ENCODE peak calls at places on chromosome 11, in ten cellular contexts. One of them, this sample, is unnamed.

GRCh38 chr11:92886243-92886905 is 83.1 kb upstream of the MTNR1B start:
- DNase-seq in stomach: no peak
- DNase-seq in RWPE2: no peak
- DNase-seq in upper lobe of right lung: no peak
- DNase-seq in PC-9: peak
- DNase-seq in left ventricle myocardium inferior: no peak
- DNase-seq in ovary: no peak
- DNase-seq in right cardiac atrium: no peak
- DNase-seq in psoas muscle: no peak
- DNase-seq in heart right ventricle: peak
- DNase-seq in this sample: no peak

GRCh38 chr11:69057236-69057635 is 8.5 kb downstream of the TPCN2 start:
- DNase-seq in stomach: no peak
- DNase-seq in RWPE2: no peak
- DNase-seq in upper lobe of right lung: no peak
- DNase-seq in PC-9: no peak
- DNase-seq in left ventricle myocardium inferior: no peak
- DNase-seq in ovary: no peak
- DNase-seq in right cardiac atrium: peak
- DNase-seq in psoas muscle: no peak
- DNase-seq in heart right ventricle: no peak
- DNase-seq in this sample: no peak

GRCh38 chr11:127624455-127624854 is 623.9 kb upstream of the KIRREL3 start:
- DNase-seq in stomach: no peak
- DNase-seq in RWPE2: no peak
- DNase-seq in upper lobe of right lung: no peak
- DNase-seq in PC-9: no peak
- DNase-seq in left ventricle myocardium inferior: peak
- DNase-seq in ovary: no peak
- DNase-seq in right cardiac atrium: peak
- DNase-seq in psoas muscle: no peak
- DNase-seq in heart right ventricle: peak
- DNase-seq in this sample: no peak

GRCh38 chr11:15117751-15118150 is 3.0 kb downstream of the INSC start:
- DNase-seq in stomach: no peak
- DNase-seq in RWPE2: no peak
- DNase-seq in upper lobe of right lung: no peak
- DNase-seq in PC-9: no peak
- DNase-seq in left ventricle myocardium inferior: no peak
- DNase-seq in ovary: no peak
- DNase-seq in right cardiac atrium: no peak
- DNase-seq in psoas muscle: no peak
- DNase-seq in heart right ventricle: no peak
- DNase-seq in this sample: no peak

GRCh38 chr11:12775955-12776354 is 101.7 kb downstream of the TEAD1 start:
- DNase-seq in stomach: no peak
- DNase-seq in RWPE2: no peak
- DNase-seq in upper lobe of right lung: no peak
- DNase-seq in PC-9: no peak
- DNase-seq in left ventricle myocardium inferior: no peak
- DNase-seq in ovary: no peak
- DNase-seq in right cardiac atrium: no peak
- DNase-seq in psoas muscle: no peak
- DNase-seq in heart right ventricle: no peak
- DNase-seq in this sample: no peak

GRCh38 chr11:128622137-128622523 is 34.8 kb upstream of the ETS1 start:
- DNase-seq in stomach: no peak
- DNase-seq in RWPE2: no peak
- DNase-seq in upper lobe of right lung: no peak
- DNase-seq in PC-9: no peak
- DNase-seq in left ventricle myocardium inferior: peak
- DNase-seq in ovary: no peak
- DNase-seq in right cardiac atrium: no peak
- DNase-seq in psoas muscle: peak
- DNase-seq in heart right ventricle: peak
- DNase-seq in this sample: no peak

GRCh38 chr11:63871962-63872832 is 33.3 kb downstream of the MARK2 start:
- DNase-seq in stomach: peak
- DNase-seq in RWPE2: peak
- DNase-seq in upper lobe of right lung: peak
- DNase-seq in PC-9: peak
- DNase-seq in left ventricle myocardium inferior: peak
- DNase-seq in ovary: peak
- DNase-seq in right cardiac atrium: peak
- DNase-seq in psoas muscle: peak
- DNase-seq in heart right ventricle: peak
- DNase-seq in this sample: peak

GRCh38 chr11:95592455-95592854 is 197.1 kb downstream of the FAM76B start:
- DNase-seq in stomach: no peak
- DNase-seq in RWPE2: no peak
- DNase-seq in upper lobe of right lung: no peak
- DNase-seq in PC-9: no peak
- DNase-seq in left ventricle myocardium inferior: peak
- DNase-seq in ovary: peak
- DNase-seq in right cardiac atrium: peak
- DNase-seq in psoas muscle: no peak
- DNase-seq in heart right ventricle: no peak
- DNase-seq in this sample: no peak

GRCh38 chr11:118921929-118922744 is 3.6 kb downstream of the BCL9L start:
- DNase-seq in stomach: peak
- DNase-seq in RWPE2: peak
- DNase-seq in upper lobe of right lung: peak
- DNase-seq in PC-9: peak
- DNase-seq in left ventricle myocardium inferior: peak
- DNase-seq in ovary: peak
- DNase-seq in right cardiac atrium: peak
- DNase-seq in psoas muscle: peak
- DNase-seq in heart right ventricle: peak
- DNase-seq in this sample: peak

GRCh38 chr11:111949519-111950426 is 12.6 kb downstream of the DIXDC1 start:
- DNase-seq in stomach: no peak
- DNase-seq in RWPE2: no peak
- DNase-seq in upper lobe of right lung: no peak
- DNase-seq in PC-9: no peak
- DNase-seq in left ventricle myocardium inferior: no peak
- DNase-seq in ovary: no peak
- DNase-seq in right cardiac atrium: no peak
- DNase-seq in psoas muscle: no peak
- DNase-seq in heart right ventricle: no peak
- DNase-seq in this sample: no peak

GRCh38 chr11:122176651-122177050 is 60.6 kb upstream of the BLID start:
- DNase-seq in stomach: no peak
- DNase-seq in RWPE2: no peak
- DNase-seq in upper lobe of right lung: no peak
- DNase-seq in PC-9: no peak
- DNase-seq in left ventricle myocardium inferior: no peak
- DNase-seq in ovary: no peak
- DNase-seq in right cardiac atrium: no peak
- DNase-seq in psoas muscle: no peak
- DNase-seq in heart right ventricle: no peak
- DNase-seq in this sample: no peak

DNA sequence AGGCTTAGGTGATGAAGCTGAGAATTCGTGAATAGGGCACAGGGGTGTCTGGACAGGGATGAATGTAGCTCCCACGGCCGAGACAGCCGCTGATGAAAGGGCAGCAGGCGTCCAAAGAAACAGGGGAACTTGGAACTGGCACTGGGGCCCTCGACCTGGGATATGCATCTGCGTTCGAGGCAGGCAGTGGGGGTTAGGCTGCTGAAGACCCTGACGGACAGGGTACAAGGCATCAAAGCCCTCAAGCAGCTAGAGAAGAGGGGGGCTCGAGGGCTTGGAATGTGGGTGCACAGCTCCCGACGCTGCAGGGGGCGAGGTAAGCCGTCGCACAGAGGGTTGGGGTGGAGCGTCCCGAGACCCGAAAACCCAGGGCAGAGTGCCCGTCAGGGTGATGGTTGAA is 6.9 kb upstream of the SYT8 start:
- DNase-seq in stomach: no peak
- DNase-seq in RWPE2: no peak
- DNase-seq in upper lobe of right lung: no peak
- DNase-seq in PC-9: no peak
- DNase-seq in left ventricle myocardium inferior: no peak
- DNase-seq in ovary: no peak
- DNase-seq in right cardiac atrium: peak
- DNase-seq in psoas muscle: no peak
- DNase-seq in heart right ventricle: peak
- DNase-seq in this sample: no peak
- H3K27ac ChIP-seq in stomach: no peak
- H3K27ac ChIP-seq in RWPE2: peak
- H3K27ac ChIP-seq in upper lobe of right lung: no peak
- H3K27ac ChIP-seq in PC-9: no peak
- H3K27ac ChIP-seq in left ventricle myocardium inferior: no peak
- H3K27ac ChIP-seq in ovary: no peak
- H3K27ac ChIP-seq in right cardiac atrium: no peak
- H3K27ac ChIP-seq in psoas muscle: no peak
- H3K27ac ChIP-seq in heart right ventricle: no peak
- H3K27ac ChIP-seq in this sample: peak

GRCh38 chr11:43685483-43685882 is 4.9 kb downstream of the HSD17B12 start:
- DNase-seq in stomach: no peak
- DNase-seq in RWPE2: no peak
- DNase-seq in upper lobe of right lung: no peak
- DNase-seq in PC-9: no peak
- DNase-seq in left ventricle myocardium inferior: no peak
- DNase-seq in ovary: no peak
- DNase-seq in right cardiac atrium: no peak
- DNase-seq in psoas muscle: no peak
- DNase-seq in heart right ventricle: no peak
- DNase-seq in this sample: no peak
- H3K4me3 ChIP-seq in stomach: no peak
- H3K4me3 ChIP-seq in RWPE2: no peak
- H3K4me3 ChIP-seq in upper lobe of right lung: no peak
- H3K4me3 ChIP-seq in PC-9: no peak
- H3K4me3 ChIP-seq in left ventricle myocardium inferior: peak
- H3K4me3 ChIP-seq in ovary: no peak
- H3K4me3 ChIP-seq in right cardiac atrium: no peak
- H3K4me3 ChIP-seq in psoas muscle: no peak
- H3K4me3 ChIP-seq in heart right ventricle: no peak
- H3K4me3 ChIP-seq in this sample: no peak

GRCh38 chr11:9704037-9704436 is 40.2 kb downstream of the SWAP70 start:
- DNase-seq in stomach: no peak
- DNase-seq in RWPE2: no peak
- DNase-seq in upper lobe of right lung: no peak
- DNase-seq in PC-9: no peak
- DNase-seq in left ventricle myocardium inferior: no peak
- DNase-seq in ovary: no peak
- DNase-seq in right cardiac atrium: no peak
- DNase-seq in psoas muscle: no peak
- DNase-seq in heart right ventricle: no peak
- DNase-seq in this sample: no peak

GRCh38 chr11:9701799-9702198 is 37.9 kb downstream of the SWAP70 start:
- DNase-seq in stomach: no peak
- DNase-seq in RWPE2: no peak
- DNase-seq in upper lobe of right lung: no peak
- DNase-seq in PC-9: no peak
- DNase-seq in left ventricle myocardium inferior: no peak
- DNase-seq in ovary: no peak
- DNase-seq in right cardiac atrium: no peak
- DNase-seq in psoas muscle: no peak
- DNase-seq in heart right ventricle: no peak
- DNase-seq in this sample: no peak

GRCh38 chr11:9697766-9698165 is 33.9 kb downstream of the SWAP70 start:
- DNase-seq in stomach: no peak
- DNase-seq in RWPE2: no peak
- DNase-seq in upper lobe of right lung: no peak
- DNase-seq in PC-9: no peak
- DNase-seq in left ventricle myocardium inferior: no peak
- DNase-seq in ovary: no peak
- DNase-seq in right cardiac atrium: no peak
- DNase-seq in psoas muscle: no peak
- DNase-seq in heart right ventricle: no peak
- DNase-seq in this sample: no peak

GRCh38 chr11:9703280-9703679 is 39.4 kb downstream of the SWAP70 start:
- DNase-seq in stomach: no peak
- DNase-seq in RWPE2: no peak
- DNase-seq in upper lobe of right lung: no peak
- DNase-seq in PC-9: no peak
- DNase-seq in left ventricle myocardium inferior: no peak
- DNase-seq in ovary: no peak
- DNase-seq in right cardiac atrium: no peak
- DNase-seq in psoas muscle: no peak
- DNase-seq in heart right ventricle: peak
- DNase-seq in this sample: no peak

GRCh38 chr11:9700105-9700801 is 36.4 kb downstream of the SWAP70 start:
- DNase-seq in stomach: no peak
- DNase-seq in RWPE2: no peak
- DNase-seq in upper lobe of right lung: no peak
- DNase-seq in PC-9: no peak
- DNase-seq in left ventricle myocardium inferior: no peak
- DNase-seq in ovary: no peak
- DNase-seq in right cardiac atrium: no peak
- DNase-seq in psoas muscle: no peak
- DNase-seq in heart right ventricle: no peak
- DNase-seq in this sample: no peak
- H3K27ac ChIP-seq in stomach: no peak
- H3K27ac ChIP-seq in RWPE2: no peak
- H3K27ac ChIP-seq in upper lobe of right lung: no peak
- H3K27ac ChIP-seq in PC-9: no peak
- H3K27ac ChIP-seq in left ventricle myocardium inferior: peak
- H3K27ac ChIP-seq in ovary: no peak
- H3K27ac ChIP-seq in right cardiac atrium: no peak
- H3K27ac ChIP-seq in psoas muscle: peak
- H3K27ac ChIP-seq in heart right ventricle: peak
- H3K27ac ChIP-seq in this sample: peak

GRCh38 chr11:124899376-124900145 is 1.9 kb upstream of the ROBO4 start:
- DNase-seq in stomach: no peak
- DNase-seq in RWPE2: no peak
- DNase-seq in upper lobe of right lung: no peak
- DNase-seq in PC-9: no peak
- DNase-seq in left ventricle myocardium inferior: no peak
- DNase-seq in ovary: peak
- DNase-seq in right cardiac atrium: no peak
- DNase-seq in psoas muscle: no peak
- DNase-seq in heart right ventricle: no peak
- DNase-seq in this sample: no peak

GRCh38 chr11:124898711-124899110 is 1.0 kb upstream of the ROBO4 start:
- DNase-seq in stomach: no peak
- DNase-seq in RWPE2: no peak
- DNase-seq in upper lobe of right lung: no peak
- DNase-seq in PC-9: no peak
- DNase-seq in left ventricle myocardium inferior: no peak
- DNase-seq in ovary: peak
- DNase-seq in right cardiac atrium: peak
- DNase-seq in psoas muscle: peak
- DNase-seq in heart right ventricle: peak
- DNase-seq in this sample: no peak

GRCh38 chr11:124897681-124898680 is at the start of gene ROBO4:
- DNase-seq in stomach: no peak
- DNase-seq in RWPE2: no peak
- DNase-seq in upper lobe of right lung: no peak
- DNase-seq in PC-9: peak
- DNase-seq in left ventricle myocardium inferior: peak
- DNase-seq in ovary: no peak
- DNase-seq in right cardiac atrium: peak
- DNase-seq in psoas muscle: peak
- DNase-seq in heart right ventricle: peak
- DNase-seq in this sample: peak

GRCh38 chr11:124902616-124903015 is 5.0 kb upstream of the ROBO4 start:
- DNase-seq in stomach: no peak
- DNase-seq in RWPE2: no peak
- DNase-seq in upper lobe of right lung: no peak
- DNase-seq in PC-9: no peak
- DNase-seq in left ventricle myocardium inferior: no peak
- DNase-seq in ovary: no peak
- DNase-seq in right cardiac atrium: no peak
- DNase-seq in psoas muscle: no peak
- DNase-seq in heart right ventricle: no peak
- DNase-seq in this sample: no peak

GRCh38 chr11:124900464-124900863 is 2.8 kb upstream of the ROBO4 start:
- DNase-seq in stomach: no peak
- DNase-seq in RWPE2: no peak
- DNase-seq in upper lobe of right lung: no peak
- DNase-seq in PC-9: peak
- DNase-seq in left ventricle myocardium inferior: no peak
- DNase-seq in ovary: peak
- DNase-seq in right cardiac atrium: no peak
- DNase-seq in psoas muscle: no peak
- DNase-seq in heart right ventricle: peak
- DNase-seq in this sample: no peak
- H3K4me3 ChIP-seq in stomach: no peak
- H3K4me3 ChIP-seq in RWPE2: no peak
- H3K4me3 ChIP-seq in upper lobe of right lung: no peak
- H3K4me3 ChIP-seq in PC-9: no peak
- H3K4me3 ChIP-seq in left ventricle myocardium inferior: no peak
- H3K4me3 ChIP-seq in ovary: no peak
- H3K4me3 ChIP-seq in right cardiac atrium: no peak
- H3K4me3 ChIP-seq in psoas muscle: peak
- H3K4me3 ChIP-seq in heart right ventricle: no peak
- H3K4me3 ChIP-seq in this sample: no peak